ENCODE peak calls at places on chromosomes 3 and 15, in nine cellular contexts. One of them, this sample, is unnamed.

GRCh38 chr3:192108820-192109219 is 618.5 kb downstream of the FGF12 start:
- DNase-seq in cardiac fibroblast: no peak
- DNase-seq in nephron progenitor cell: no peak
- DNase-seq in stimulated activated CD8-positive, alpha-beta memory T cell treated with anti-CD3 and anti-CD28 coated beads, Interleukin-15, amount 100 ng/mL, for 1 hour: no peak
- DNase-seq in DND-41: no peak
- DNase-seq in EL: no peak
- DNase-seq in upper lobe of right lung: no peak
- DNase-seq in neuronal stem cell: no peak
- DNase-seq in GM23338: no peak
- DNase-seq in this sample: no peak

GRCh38 chr3:159764211-159765024 is 224.2 kb upstream of the IL12A start:
- DNase-seq in cardiac fibroblast: peak
- DNase-seq in nephron progenitor cell: peak
- DNase-seq in stimulated activated CD8-positive, alpha-beta memory T cell treated with anti-CD3 and anti-CD28 coated beads, Interleukin-15, amount 100 ng/mL, for 1 hour: no peak
- DNase-seq in DND-41: no peak
- DNase-seq in EL: no peak
- DNase-seq in upper lobe of right lung: peak
- DNase-seq in neuronal stem cell: peak
- DNase-seq in GM23338: no peak
- DNase-seq in this sample: peak

GRCh38 chr15:91970142-91970541 is 116.6 kb downstream of the SLCO3A1 start:
- DNase-seq in cardiac fibroblast: peak
- DNase-seq in nephron progenitor cell: no peak
- DNase-seq in stimulated activated CD8-positive, alpha-beta memory T cell treated with anti-CD3 and anti-CD28 coated beads, Interleukin-15, amount 100 ng/mL, for 1 hour: no peak
- DNase-seq in DND-41: no peak
- DNase-seq in EL: no peak
- DNase-seq in upper lobe of right lung: no peak
- DNase-seq in neuronal stem cell: no peak
- DNase-seq in GM23338: no peak
- DNase-seq in this sample: no peak

GRCh38 chr15:45603881-45604280 is 16.7 kb downstream of the BLOC1S6 start:
- DNase-seq in cardiac fibroblast: no peak
- DNase-seq in nephron progenitor cell: no peak
- DNase-seq in stimulated activated CD8-positive, alpha-beta memory T cell treated with anti-CD3 and anti-CD28 coated beads, Interleukin-15, amount 100 ng/mL, for 1 hour: no peak
- DNase-seq in DND-41: no peak
- DNase-seq in EL: no peak
- DNase-seq in upper lobe of right lung: no peak
- DNase-seq in neuronal stem cell: no peak
- DNase-seq in GM23338: no peak
- DNase-seq in this sample: no peak

GRCh38 chr3:105459566-105460290 is 93.0 kb downstream of the ALCAM start:
- DNase-seq in cardiac fibroblast: no peak
- DNase-seq in nephron progenitor cell: no peak
- DNase-seq in stimulated activated CD8-positive, alpha-beta memory T cell treated with anti-CD3 and anti-CD28 coated beads, Interleukin-15, amount 100 ng/mL, for 1 hour: no peak
- DNase-seq in DND-41: no peak
- DNase-seq in EL: peak
- DNase-seq in upper lobe of right lung: no peak
- DNase-seq in neuronal stem cell: no peak
- DNase-seq in GM23338: no peak
- DNase-seq in this sample: no peak

GRCh38 chr15:75420698-75421097 is 30.8 kb downstream of the SIN3A start:
- DNase-seq in cardiac fibroblast: peak
- DNase-seq in nephron progenitor cell: no peak
- DNase-seq in stimulated activated CD8-positive, alpha-beta memory T cell treated with anti-CD3 and anti-CD28 coated beads, Interleukin-15, amount 100 ng/mL, for 1 hour: no peak
- DNase-seq in DND-41: no peak
- DNase-seq in EL: peak
- DNase-seq in upper lobe of right lung: no peak
- DNase-seq in neuronal stem cell: no peak
- DNase-seq in GM23338: no peak
- DNase-seq in this sample: no peak

GRCh38 chr3:184183679-184184078 is 2.3 kb upstream of the ABCF3 start:
- DNase-seq in cardiac fibroblast: no peak
- DNase-seq in nephron progenitor cell: no peak
- DNase-seq in stimulated activated CD8-positive, alpha-beta memory T cell treated with anti-CD3 and anti-CD28 coated beads, Interleukin-15, amount 100 ng/mL, for 1 hour: no peak
- DNase-seq in DND-41: no peak
- DNase-seq in EL: no peak
- DNase-seq in upper lobe of right lung: no peak
- DNase-seq in neuronal stem cell: no peak
- DNase-seq in GM23338: no peak
- DNase-seq in this sample: no peak

GRCh38 chr15:90160781-90161727 is 40.1 kb upstream of the SEMA4B start:
- DNase-seq in cardiac fibroblast: no peak
- DNase-seq in nephron progenitor cell: peak
- DNase-seq in stimulated activated CD8-positive, alpha-beta memory T cell treated with anti-CD3 and anti-CD28 coated beads, Interleukin-15, amount 100 ng/mL, for 1 hour: no peak
- DNase-seq in DND-41: no peak
- DNase-seq in EL: no peak
- DNase-seq in upper lobe of right lung: peak
- DNase-seq in neuronal stem cell: no peak
- DNase-seq in GM23338: peak
- DNase-seq in this sample: peak

GRCh38 chr3:123606527-123606926 is 21.7 kb upstream of the HACD2 start:
- DNase-seq in cardiac fibroblast: no peak
- DNase-seq in nephron progenitor cell: no peak
- DNase-seq in stimulated activated CD8-positive, alpha-beta memory T cell treated with anti-CD3 and anti-CD28 coated beads, Interleukin-15, amount 100 ng/mL, for 1 hour: no peak
- DNase-seq in DND-41: no peak
- DNase-seq in EL: no peak
- DNase-seq in upper lobe of right lung: no peak
- DNase-seq in neuronal stem cell: no peak
- DNase-seq in GM23338: no peak
- DNase-seq in this sample: no peak

GRCh38 chr3:14230729-14231128 is 52.1 kb downstream of the LSM3 start:
- DNase-seq in cardiac fibroblast: no peak
- DNase-seq in nephron progenitor cell: no peak
- DNase-seq in stimulated activated CD8-positive, alpha-beta memory T cell treated with anti-CD3 and anti-CD28 coated beads, Interleukin-15, amount 100 ng/mL, for 1 hour: no peak
- DNase-seq in DND-41: no peak
- DNase-seq in EL: no peak
- DNase-seq in upper lobe of right lung: no peak
- DNase-seq in neuronal stem cell: no peak
- DNase-seq in GM23338: no peak
- DNase-seq in this sample: no peak

GRCh38 chr3:105827959-105828358 is 40.9 kb downstream of the CBLB start:
- DNase-seq in cardiac fibroblast: peak
- DNase-seq in nephron progenitor cell: no peak
- DNase-seq in stimulated activated CD8-positive, alpha-beta memory T cell treated with anti-CD3 and anti-CD28 coated beads, Interleukin-15, amount 100 ng/mL, for 1 hour: no peak
- DNase-seq in DND-41: no peak
- DNase-seq in EL: peak
- DNase-seq in upper lobe of right lung: no peak
- DNase-seq in neuronal stem cell: no peak
- DNase-seq in GM23338: peak
- DNase-seq in this sample: peak

GRCh38 chr3:57972421-57973111 is 35.7 kb upstream of the FLNB start:
- DNase-seq in cardiac fibroblast: no peak
- DNase-seq in nephron progenitor cell: no peak
- DNase-seq in stimulated activated CD8-positive, alpha-beta memory T cell treated with anti-CD3 and anti-CD28 coated beads, Interleukin-15, amount 100 ng/mL, for 1 hour: no peak
- DNase-seq in DND-41: peak
- DNase-seq in EL: no peak
- DNase-seq in upper lobe of right lung: no peak
- DNase-seq in neuronal stem cell: no peak
- DNase-seq in GM23338: peak
- DNase-seq in this sample: no peak

GRCh38 chr15:77107068-77107467 is 36.2 kb upstream of the TSPAN3 start:
- DNase-seq in cardiac fibroblast: peak
- DNase-seq in nephron progenitor cell: no peak
- DNase-seq in stimulated activated CD8-positive, alpha-beta memory T cell treated with anti-CD3 and anti-CD28 coated beads, Interleukin-15, amount 100 ng/mL, for 1 hour: no peak
- DNase-seq in DND-41: no peak
- DNase-seq in EL: no peak
- DNase-seq in upper lobe of right lung: no peak
- DNase-seq in neuronal stem cell: no peak
- DNase-seq in GM23338: no peak
- DNase-seq in this sample: no peak

GRCh38 chr3:126659915-126660886 is 5.3 kb upstream of the TXNRD3 start:
- DNase-seq in cardiac fibroblast: no peak
- DNase-seq in nephron progenitor cell: no peak
- DNase-seq in stimulated activated CD8-positive, alpha-beta memory T cell treated with anti-CD3 and anti-CD28 coated beads, Interleukin-15, amount 100 ng/mL, for 1 hour: no peak
- DNase-seq in DND-41: no peak
- DNase-seq in EL: peak
- DNase-seq in upper lobe of right lung: no peak
- DNase-seq in neuronal stem cell: no peak
- DNase-seq in GM23338: peak
- DNase-seq in this sample: peak

GRCh38 chr15:80367661-80368060 is 36.5 kb upstream of the ARNT2 start:
- DNase-seq in cardiac fibroblast: no peak
- DNase-seq in nephron progenitor cell: no peak
- DNase-seq in stimulated activated CD8-positive, alpha-beta memory T cell treated with anti-CD3 and anti-CD28 coated beads, Interleukin-15, amount 100 ng/mL, for 1 hour: no peak
- DNase-seq in DND-41: no peak
- DNase-seq in EL: no peak
- DNase-seq in upper lobe of right lung: no peak
- DNase-seq in neuronal stem cell: no peak
- DNase-seq in GM23338: no peak
- DNase-seq in this sample: peak

GRCh38 chr15:60899322-60899966 is 329.7 kb downstream of the RORA start:
- DNase-seq in cardiac fibroblast: no peak
- DNase-seq in nephron progenitor cell: no peak
- DNase-seq in stimulated activated CD8-positive, alpha-beta memory T cell treated with anti-CD3 and anti-CD28 coated beads, Interleukin-15, amount 100 ng/mL, for 1 hour: no peak
- DNase-seq in DND-41: no peak
- DNase-seq in EL: no peak
- DNase-seq in upper lobe of right lung: no peak
- DNase-seq in neuronal stem cell: no peak
- DNase-seq in GM23338: no peak
- DNase-seq in this sample: no peak

GRCh38 chr3:185733980-185734724 is 90.7 kb downstream of the IGF2BP2 start:
- DNase-seq in cardiac fibroblast: peak
- DNase-seq in nephron progenitor cell: peak
- DNase-seq in stimulated activated CD8-positive, alpha-beta memory T cell treated with anti-CD3 and anti-CD28 coated beads, Interleukin-15, amount 100 ng/mL, for 1 hour: no peak
- DNase-seq in DND-41: peak
- DNase-seq in EL: peak
- DNase-seq in upper lobe of right lung: no peak
- DNase-seq in neuronal stem cell: peak
- DNase-seq in GM23338: peak
- DNase-seq in this sample: peak

GRCh38 chr3:99929409-99930139 is 111.9 kb downstream of the CMSS1 start:
- DNase-seq in cardiac fibroblast: peak
- DNase-seq in nephron progenitor cell: no peak
- DNase-seq in stimulated activated CD8-positive, alpha-beta memory T cell treated with anti-CD3 and anti-CD28 coated beads, Interleukin-15, amount 100 ng/mL, for 1 hour: no peak
- DNase-seq in DND-41: no peak
- DNase-seq in EL: peak
- DNase-seq in upper lobe of right lung: no peak
- DNase-seq in neuronal stem cell: no peak
- DNase-seq in GM23338: no peak
- DNase-seq in this sample: no peak

GRCh38 chr3:34073961-34074360 is 275.5 kb downstream of the PDCD6IP start:
- DNase-seq in cardiac fibroblast: no peak
- DNase-seq in nephron progenitor cell: no peak
- DNase-seq in stimulated activated CD8-positive, alpha-beta memory T cell treated with anti-CD3 and anti-CD28 coated beads, Interleukin-15, amount 100 ng/mL, for 1 hour: no peak
- DNase-seq in DND-41: no peak
- DNase-seq in EL: no peak
- DNase-seq in upper lobe of right lung: no peak
- DNase-seq in neuronal stem cell: no peak
- DNase-seq in GM23338: no peak
- DNase-seq in this sample: no peak

GRCh38 chr3:15797600-15798303 is at the start of gene ANKRD28:
- DNase-seq in cardiac fibroblast: peak
- DNase-seq in nephron progenitor cell: no peak
- DNase-seq in stimulated activated CD8-positive, alpha-beta memory T cell treated with anti-CD3 and anti-CD28 coated beads, Interleukin-15, amount 100 ng/mL, for 1 hour: no peak
- DNase-seq in DND-41: peak
- DNase-seq in EL: peak
- DNase-seq in upper lobe of right lung: no peak
- DNase-seq in neuronal stem cell: peak
- DNase-seq in GM23338: peak
- DNase-seq in this sample: peak

GRCh38 chr3:16658933-16659793 is 53.9 kb upstream of the DAZL start:
- DNase-seq in cardiac fibroblast: no peak
- DNase-seq in nephron progenitor cell: no peak
- DNase-seq in stimulated activated CD8-positive, alpha-beta memory T cell treated with anti-CD3 and anti-CD28 coated beads, Interleukin-15, amount 100 ng/mL, for 1 hour: no peak
- DNase-seq in DND-41: peak
- DNase-seq in EL: no peak
- DNase-seq in upper lobe of right lung: no peak
- DNase-seq in neuronal stem cell: no peak
- DNase-seq in GM23338: peak
- DNase-seq in this sample: peak

GRCh38 chr3:145807990-145808389 is 353.0 kb downstream of the PLOD2 start:
- DNase-seq in cardiac fibroblast: peak
- DNase-seq in nephron progenitor cell: no peak
- DNase-seq in stimulated activated CD8-positive, alpha-beta memory T cell treated with anti-CD3 and anti-CD28 coated beads, Interleukin-15, amount 100 ng/mL, for 1 hour: no peak
- DNase-seq in DND-41: no peak
- DNase-seq in EL: peak
- DNase-seq in upper lobe of right lung: no peak
- DNase-seq in neuronal stem cell: no peak
- DNase-seq in GM23338: peak
- DNase-seq in this sample: peak

GRCh38 chr15:29242466-29243242 is 27.0 kb downstream of the NSMCE3 start:
- DNase-seq in cardiac fibroblast: peak
- DNase-seq in nephron progenitor cell: no peak
- DNase-seq in stimulated activated CD8-positive, alpha-beta memory T cell treated with anti-CD3 and anti-CD28 coated beads, Interleukin-15, amount 100 ng/mL, for 1 hour: no peak
- DNase-seq in DND-41: no peak
- DNase-seq in EL: peak
- DNase-seq in upper lobe of right lung: no peak
- DNase-seq in neuronal stem cell: no peak
- DNase-seq in GM23338: no peak
- DNase-seq in this sample: peak

GRCh38 chr3:152083058-152083457 is 185.7 kb upstream of the MBNL1 start:
- DNase-seq in cardiac fibroblast: no peak
- DNase-seq in nephron progenitor cell: no peak
- DNase-seq in stimulated activated CD8-positive, alpha-beta memory T cell treated with anti-CD3 and anti-CD28 coated beads, Interleukin-15, amount 100 ng/mL, for 1 hour: no peak
- DNase-seq in DND-41: no peak
- DNase-seq in EL: no peak
- DNase-seq in upper lobe of right lung: no peak
- DNase-seq in neuronal stem cell: no peak
- DNase-seq in GM23338: no peak
- DNase-seq in this sample: no peak

GRCh38 chr3:95277614-95278013 is 1214.8 kb downstream of the NSUN3 start:
- DNase-seq in cardiac fibroblast: no peak
- DNase-seq in nephron progenitor cell: no peak
- DNase-seq in stimulated activated CD8-positive, alpha-beta memory T cell treated with anti-CD3 and anti-CD28 coated beads, Interleukin-15, amount 100 ng/mL, for 1 hour: no peak
- DNase-seq in DND-41: no peak
- DNase-seq in EL: no peak
- DNase-seq in upper lobe of right lung: no peak
- DNase-seq in neuronal stem cell: no peak
- DNase-seq in GM23338: no peak
- DNase-seq in this sample: no peak

GRCh38 chr3:152322756-152323155 is 54.0 kb downstream of the MBNL1 start:
- DNase-seq in cardiac fibroblast: peak
- DNase-seq in nephron progenitor cell: no peak
- DNase-seq in stimulated activated CD8-positive, alpha-beta memory T cell treated with anti-CD3 and anti-CD28 coated beads, Interleukin-15, amount 100 ng/mL, for 1 hour: no peak
- DNase-seq in DND-41: no peak
- DNase-seq in EL: no peak
- DNase-seq in upper lobe of right lung: no peak
- DNase-seq in neuronal stem cell: no peak
- DNase-seq in GM23338: no peak
- DNase-seq in this sample: no peak

GRCh38 chr3:32414527-32415202 is 23.0 kb downstream of the CMTM7 start:
- DNase-seq in cardiac fibroblast: peak
- DNase-seq in nephron progenitor cell: no peak
- DNase-seq in stimulated activated CD8-positive, alpha-beta memory T cell treated with anti-CD3 and anti-CD28 coated beads, Interleukin-15, amount 100 ng/mL, for 1 hour: no peak
- DNase-seq in DND-41: no peak
- DNase-seq in EL: peak
- DNase-seq in upper lobe of right lung: no peak
- DNase-seq in neuronal stem cell: no peak
- DNase-seq in GM23338: no peak
- DNase-seq in this sample: no peak

GRCh38 chr15:57319226-57319918 is 56.9 kb upstream of the CGNL1 start:
- DNase-seq in cardiac fibroblast: no peak
- DNase-seq in nephron progenitor cell: no peak
- DNase-seq in stimulated activated CD8-positive, alpha-beta memory T cell treated with anti-CD3 and anti-CD28 coated beads, Interleukin-15, amount 100 ng/mL, for 1 hour: no peak
- DNase-seq in DND-41: no peak
- DNase-seq in EL: no peak
- DNase-seq in upper lobe of right lung: no peak
- DNase-seq in neuronal stem cell: no peak
- DNase-seq in GM23338: no peak
- DNase-seq in this sample: no peak

GRCh38 chr3:151789853-151790463 is 24.0 kb upstream of the AADAC start:
- DNase-seq in cardiac fibroblast: no peak
- DNase-seq in nephron progenitor cell: no peak
- DNase-seq in stimulated activated CD8-positive, alpha-beta memory T cell treated with anti-CD3 and anti-CD28 coated beads, Interleukin-15, amount 100 ng/mL, for 1 hour: no peak
- DNase-seq in DND-41: no peak
- DNase-seq in EL: peak
- DNase-seq in upper lobe of right lung: no peak
- DNase-seq in neuronal stem cell: no peak
- DNase-seq in GM23338: no peak
- DNase-seq in this sample: no peak

GRCh38 chr3:190088890-190089289 is 31.8 kb downstream of the P3H2 start:
- DNase-seq in cardiac fibroblast: peak
- DNase-seq in nephron progenitor cell: no peak
- DNase-seq in stimulated activated CD8-positive, alpha-beta memory T cell treated with anti-CD3 and anti-CD28 coated beads, Interleukin-15, amount 100 ng/mL, for 1 hour: no peak
- DNase-seq in DND-41: no peak
- DNase-seq in EL: peak
- DNase-seq in upper lobe of right lung: no peak
- DNase-seq in neuronal stem cell: no peak
- DNase-seq in GM23338: no peak
- DNase-seq in this sample: no peak

GRCh38 chr3:65854606-65855304 is 184.0 kb downstream of the MAGI1 start:
- DNase-seq in cardiac fibroblast: no peak
- DNase-seq in nephron progenitor cell: no peak
- DNase-seq in stimulated activated CD8-positive, alpha-beta memory T cell treated with anti-CD3 and anti-CD28 coated beads, Interleukin-15, amount 100 ng/mL, for 1 hour: no peak
- DNase-seq in DND-41: no peak
- DNase-seq in EL: peak
- DNase-seq in upper lobe of right lung: no peak
- DNase-seq in neuronal stem cell: no peak
- DNase-seq in GM23338: peak
- DNase-seq in this sample: no peak

This sample was measured in iPS-NIHi11.